ENCODE peak calls at places on chromosomes 1 and 21, in four cellular contexts. Z is stimulated activated CD4-positive, alpha-beta T cell treated with anti-CD3 and anti-CD28 coated beads, Interleukin-15, amount 100 ng/mL, for 1 hour; C is CD8-positive, alpha-beta memory T cell; H is globus pallidus. N is an unnamed sample.

GRCh38 chr1:201007481-201007880 is 16.0 kb downstream of the KIF21B start:
- DNase-seq in C (no peak), Z (no peak), H (no peak), N (no peak)

GRCh38 chr1:210692796-210693195 is 364.1 kb downstream of the HHAT start:
- DNase-seq in Z (no peak), H (peak), C (no peak), N (no peak)

GRCh38 chr1:37094302-37094701 is 60.0 kb upstream of the GRIK3 start:
- DNase-seq in H (no peak), C (no peak), Z (no peak), N (no peak)

GRCh38 chr1:38728176-38728908 is 131.2 kb downstream of the RRAGC start:
- DNase-seq in H (peak), C (no peak), Z (no peak), N (peak)

GRCh38 chr1:93516164-93516563 is 68.2 kb downstream of the FNBP1L start:
- DNase-seq in Z (no peak), C (no peak), H (no peak), N (no peak)

GRCh38 chr1:31765041-31765467 is 914 bp upstream of the ADGRB2 start:
- DNase-seq in C (no peak), H (peak), Z (no peak), N (no peak)

GRCh38 chr1:201146626-201147390 is 7.5 kb downstream of the TMEM9 start:
- DNase-seq in Z (no peak), C (peak), H (no peak), N (no peak)

GRCh38 chr1:73673980-73674379 is 524.0 kb downstream of the LRRIQ3 start:
- DNase-seq in C (no peak), H (no peak), Z (no peak), N (no peak)

GRCh38 chr1:184242507-184242943 is 144.3 kb upstream of the C1orf21 start:
- DNase-seq in C (no peak), Z (no peak), H (no peak), N (no peak)

GRCh38 chr21:34545079-34545884 is 33.3 kb upstream of the KCNE1 start:
- DNase-seq in H (peak), C (no peak), Z (no peak), N (peak)

GRCh38 chr1:20578721-20579380 is 10.0 kb upstream of the CDA start:
- DNase-seq in H (no peak), C (no peak), Z (no peak), N (no peak)

GRCh38 chr1:88188038-88188437 is 496.0 kb upstream of the PKN2 start:
- DNase-seq in C (no peak), Z (no peak), H (no peak), N (no peak)

GRCh38 chr1:84156210-84156621 is 12.1 kb downstream of the PRKACB start:
- DNase-seq in Z (no peak), C (no peak), H (no peak), N (no peak)

GRCh38 chr1:19348441-19349198 is 36.5 kb downstream of the SLC66A1 start:
- DNase-seq in C (no peak), Z (no peak), H (no peak), N (no peak)

GRCh38 chr1:170225735-170226524 is 80.2 kb downstream of the NTMT2 start:
- DNase-seq in Z (no peak), C (no peak), H (no peak), N (no peak)